ENCODE peak calls at places on chromosomes 11 and 22, in five cellular contexts. S, N, O, R and A are unnamed samples.

GRCh38 chr11:27456140-27456801 is 16.3 kb downstream of the LGR4 start:
- DNase-seq in S (peak; percentile 73), N (no peak), O (no peak), R (no peak), A (no peak)

GRCh38 chr22:22705328-22706100 is 61.1 kb downstream of the GGTLC2 start:
- DNase-seq in S (no peak), R (no peak), O (peak; percentile 12), N (no peak), A (no peak)

GRCh38 chr22:37179622-37180420 is 8.2 kb downstream of the C1QTNF6 start:
- DNase-seq in S (peak; percentile 24), R (no peak), O (no peak), N (no peak), A (peak; percentile 48)

GRCh38 chr11:113419426-113420003 is 31.9 kb downstream of the ANKK1 start:
- DNase-seq in S (no peak), N (no peak), R (no peak), O (no peak), A (no peak)

GRCh38 chr11:72493426-72494108 is 59.2 kb upstream of the CLPB start:
- DNase-seq in S (no peak), N (no peak), O (no peak), R (peak; percentile 33), A (no peak)

GRCh38 chr11:130831506-130832385 is 84.5 kb downstream of the SNX19 start:
- DNase-seq in R (peak; percentile 45), O (no peak), N (no peak), S (no peak), A (no peak)

GRCh38 chr22:37187891-37188761 is at the start of gene C1QTNF6:
- DNase-seq in N (peak; percentile 48), S (peak; percentile 54), R (peak; percentile 86), O (no peak), A (no peak)

GRCh38 chr22:26050079-26050478 is 119.2 kb upstream of the SEZ6L start:
- DNase-seq in O (no peak), R (no peak), S (no peak), N (no peak), A (no peak)

GRCh38 chr22:33022231-33022630 is 36.0 kb downstream of the SYN3 start:
- DNase-seq in O (no peak), R (no peak), N (no peak), S (no peak), A (no peak)

GRCh38 chr11:116373545-116373944 is 399.2 kb downstream of the BUD13 start:
- DNase-seq in N (no peak), O (no peak), R (no peak), S (no peak), A (no peak)

GRCh38 chr11:103773059-103773458 is 263.4 kb upstream of the DDI1 start:
- DNase-seq in N (peak; percentile 78), S (no peak), R (no peak), O (no peak), A (no peak)

GRCh38 chr22:22923930-22924329 is 36.3 kb downstream of the IGLL5 start:
- DNase-seq in R (no peak), S (no peak), N (no peak), O (no peak), A (no peak)

GRCh38 chr11:78638704-78639380 is 64.2 kb upstream of the NARS2 start:
- DNase-seq in N (no peak), R (no peak), S (no peak), O (no peak), A (no peak)

GRCh38 chr11:73416711-73417265 is 40.6 kb downstream of the RELT start:
- DNase-seq in R (no peak), N (peak; percentile 41), O (no peak), S (no peak), A (no peak)

GRCh38 chr11:22808559-22809197 is 20.9 kb downstream of the SVIP start:
- DNase-seq in R (no peak), O (no peak), S (no peak), N (no peak), A (no peak)

GRCh38 chr22:27385261-27385998 is 416.1 kb downstream of the MN1 start:
- DNase-seq in S (no peak), N (no peak), R (no peak), O (no peak), A (no peak)

GRCh38 chr22:39658367-39658766 is 87.8 kb downstream of the CACNA1I start:
- DNase-seq in O (no peak), S (peak; percentile 29), N (no peak), R (no peak), A (no peak)

GRCh38 chr11:48261600-48261999 is 2.1 kb upstream of the OR4X1 start:
- DNase-seq in N (no peak), O (no peak), S (no peak), R (no peak), A (no peak)

DNA sequence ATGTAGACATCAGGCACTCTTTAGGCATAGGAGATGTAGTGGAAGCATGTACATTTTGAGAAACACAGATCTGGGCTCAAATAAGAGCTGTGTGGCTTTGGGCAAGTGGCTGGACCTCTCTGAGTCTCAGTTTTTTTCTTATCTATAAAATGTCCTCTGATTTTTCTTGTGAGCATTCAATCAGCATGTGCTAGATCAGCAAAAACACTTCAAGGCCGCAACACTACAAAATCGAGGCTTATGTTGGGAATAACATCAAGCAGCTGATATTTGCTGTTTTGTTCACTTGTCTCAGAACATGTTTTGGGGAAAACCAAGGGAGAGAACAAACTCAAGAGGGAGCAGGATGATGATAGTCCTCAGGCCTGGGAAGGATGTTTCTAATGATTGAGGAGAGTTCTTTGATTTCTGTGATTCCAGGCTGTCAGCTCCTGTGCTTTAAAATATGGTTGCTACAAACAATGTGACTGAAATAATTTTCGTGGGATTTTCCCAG is at the start of gene OR4X1:
- DNase-seq in R (no peak), O (no peak), S (no peak), N (no peak), A (no peak)
- H3K9me3 ChIP-seq in R (peaks cover 8% of the 10 kb centered on the region), O (no peaks in the 10 kb centered on the region), S (no peaks in the 10 kb centered on the region), N (no peaks in the 10 kb centered on the region), A (no peaks in the 10 kb centered on the region)

GRCh38 chr11:93041682-93042081 is 72.2 kb downstream of the MTNR1B start:
- DNase-seq in N (no peak), S (no peak), R (no peak), O (no peak), A (no peak)
- H3K4me3 ChIP-seq in N (no peak overlapping the region), S (no peak overlapping the region), R (no peak overlapping the region), O (no peak overlapping the region), A (no peak overlapping the region)

DNA sequence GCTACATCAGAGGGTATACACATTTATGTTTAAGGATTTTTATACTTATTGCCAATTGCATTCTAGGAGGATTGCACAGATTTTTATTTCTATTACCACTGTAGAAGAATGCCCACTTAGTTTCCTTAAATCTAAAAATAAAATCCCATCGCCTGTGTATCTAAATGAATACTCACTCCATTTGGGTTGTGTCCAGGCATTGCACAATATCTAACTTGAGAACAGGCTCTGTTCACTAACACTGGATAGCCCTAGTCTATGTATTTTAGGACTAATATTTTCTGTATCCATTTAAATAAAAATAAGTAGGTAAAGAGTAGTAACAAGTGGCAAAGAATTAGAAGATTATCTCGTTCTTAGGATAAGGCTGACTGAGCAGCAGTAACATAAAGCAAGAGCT is 4.1 kb downstream of the C11orf52 start:
- DNase-seq in R (no peak), S (no peak), O (peak; percentile 80), N (peak; percentile 92), A (peak; percentile 49)
- H3K27ac ChIP-seq in R (peak overlapping the region; percentile 40), S (peak overlapping the region; percentile 73), O (peak overlapping the region; percentile 47), N (peak overlapping the region; percentile 75), A (no peak overlapping the region)

DNA sequence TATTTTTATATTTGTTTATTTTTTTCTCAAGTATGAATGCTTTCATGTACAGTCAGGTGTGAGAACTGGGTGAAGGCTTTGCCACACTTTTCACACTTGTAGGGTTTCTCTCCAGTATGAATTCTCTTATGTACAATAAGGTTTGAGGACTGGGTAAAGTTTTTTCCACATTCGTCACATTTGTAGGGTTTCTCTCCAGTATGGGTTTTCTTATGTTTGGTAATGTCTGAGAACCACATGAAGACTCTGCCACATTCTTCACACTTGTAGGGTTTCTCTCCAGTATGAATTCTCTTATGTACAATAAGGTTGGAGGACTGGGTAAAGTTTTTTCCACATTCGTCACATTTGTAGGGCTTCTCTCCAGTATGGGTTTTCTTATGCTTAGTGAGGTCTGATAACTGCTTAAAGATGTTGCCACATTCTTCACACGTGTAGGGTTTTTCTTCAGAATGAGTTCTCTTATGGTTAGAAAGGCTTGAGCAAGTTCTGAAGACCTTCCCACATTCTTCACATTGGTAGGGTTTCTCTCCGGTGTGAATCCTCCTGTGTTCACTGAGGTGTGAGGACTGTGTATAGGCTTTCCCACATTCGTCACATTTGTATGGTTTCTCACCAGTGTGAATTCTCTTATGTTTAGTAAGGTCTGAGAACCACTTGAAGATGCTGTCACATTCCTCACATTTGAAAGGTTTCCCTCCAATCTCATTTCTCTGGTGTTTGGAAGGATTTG is 19.7 kb downstream of the ZNF195 start:
- DNase-seq in R (no peak), S (peak; percentile 49), N (peak; percentile 12), O (no peak), A (no peak)
- H3K9me3 ChIP-seq in R (peaks cover 59% of the 10 kb centered on the region), S (peaks cover 98% of the 10 kb centered on the region), N (peaks cover 8% of the 10 kb centered on the region), O (no peaks in the 10 kb centered on the region), A (peaks cover 4% of the 10 kb centered on the region)

GRCh38 chr22:31958625-31959239 is 14.4 kb downstream of the YWHAH start:
- DNase-seq in N (no peak), O (no peak), R (no peak), S (no peak), A (no peak)

GRCh38 chr22:31954535-31955326 is 10.4 kb downstream of the YWHAH start:
- DNase-seq in S (no peak), N (peak; percentile 54), O (no peak), R (no peak), A (no peak)

GRCh38 chr22:31960767-31961166 is 16.4 kb downstream of the YWHAH start:
- DNase-seq in O (no peak), N (no peak), S (no peak), R (peak; percentile 50), A (no peak)

GRCh38 chr22:31956360-31956759 is 12.0 kb downstream of the YWHAH start:
- DNase-seq in N (no peak), R (no peak), O (no peak), S (no peak), A (no peak)

GRCh38 chr22:31957970-31958594 is 13.7 kb downstream of the YWHAH start:
- DNase-seq in O (no peak), N (no peak), R (no peak), S (no peak), A (no peak)
- H3K4me3 ChIP-seq in O (no peak overlapping the region), N (no peak overlapping the region), R (no peak overlapping the region), S (no peak overlapping the region), A (no peak overlapping the region)

GRCh38 chr22:46025225-46025972 is 48.4 kb upstream of the WNT7B start:
- DNase-seq in O (no peak), S (no peak), N (no peak), R (no peak), A (no peak)

GRCh38 chr22:46022881-46023512 is 46.0 kb upstream of the WNT7B start:
- DNase-seq in R (no peak), S (no peak), O (no peak), N (no peak), A (no peak)

GRCh38 chr22:46021577-46021976 is 44.6 kb upstream of the WNT7B start:
- DNase-seq in R (no peak), O (peak; percentile 11), S (no peak), N (no peak), A (no peak)

GRCh38 chr22:46024136-46024840 is 47.3 kb upstream of the WNT7B start:
- DNase-seq in N (no peak), O (no peak), S (no peak), R (no peak), A (no peak)

DNA sequence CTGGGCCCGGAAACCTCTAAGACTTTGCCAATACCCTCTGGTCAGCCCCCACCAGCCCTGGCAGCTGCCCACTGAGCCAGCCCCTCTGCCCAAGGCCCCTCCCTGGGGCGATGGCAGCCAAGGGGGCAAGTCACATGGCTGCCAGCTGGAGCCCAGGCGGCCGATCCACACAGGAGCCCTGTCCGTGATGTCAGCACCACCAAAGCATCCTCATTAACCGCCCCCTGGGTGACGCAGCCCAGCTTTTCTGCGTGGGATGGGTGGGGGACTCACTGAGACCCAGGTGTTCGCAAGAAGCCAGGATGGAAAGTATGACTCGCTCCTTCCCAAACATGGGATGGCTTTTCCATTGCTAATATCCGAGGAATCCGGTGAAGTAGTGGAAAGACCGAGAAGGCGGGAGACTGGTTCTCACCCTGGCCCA is 46.6 kb upstream of the WNT7B start:
- DNase-seq in O (no peak), N (peak; percentile 55), R (no peak), S (no peak), A (peak; percentile 29)
- H3K27ac ChIP-seq in O (no peak overlapping the region), N (peak overlapping the region; percentile 13), R (no peak overlapping the region), S (no peak overlapping the region), A (no peak overlapping the region)